ENCODE peak calls at places on chromosome 2, in five cellular contexts. G is pancreas, I is GM18507, H is NCI-H2171 treated with DMSO at 0.1 percent for 48 hours, Y is LHCN-M2. V is an unnamed sample.

GRCh38 chr2:2662037-2662846 is 331.2 kb upstream of the MYT1L start:
- DNase-seq in G (no peak), I (no peak), H (peak), Y (no peak), V (no peak)

GRCh38 chr2:41965886-41966285 is 81.9 kb upstream of the PKDCC start:
- DNase-seq in G (no peak), I (no peak), H (no peak), Y (peak), V (no peak)

GRCh38 chr2:152167070-152167469 is 8.5 kb downstream of the STAM2 start:
- DNase-seq in G (no peak), I (no peak), H (no peak), Y (peak), V (no peak)

GRCh38 chr2:205723174-205723573 is 40.9 kb downstream of the NRP2 start:
- DNase-seq in G (no peak), I (no peak), H (no peak), Y (no peak), V (no peak)

GRCh38 chr2:215361876-215362561 is 50.2 kb downstream of the ATIC start:
- DNase-seq in G (no peak), I (no peak), H (no peak), Y (no peak), V (no peak)

GRCh38 chr2:120765911-120766757 is 30.5 kb downstream of the GLI2 start:
- DNase-seq in G (peak), I (no peak), H (no peak), Y (peak), V (no peak)

GRCh38 chr2:123485056-123485455 is 540.0 kb upstream of the CNTNAP5 start:
- DNase-seq in G (no peak), I (no peak), H (no peak), Y (no peak), V (no peak)

GRCh38 chr2:168137510-168138180 is 109.8 kb downstream of the STK39 start:
- DNase-seq in G (no peak), I (no peak), H (no peak), Y (no peak), V (no peak)

GRCh38 chr2:234218261-234219180 is 168.0 kb downstream of the SPP2 start:
- DNase-seq in G (no peak), I (no peak), H (peak), Y (peak), V (no peak)

GRCh38 chr2:159557437-159558034 is 58.8 kb downstream of the BAZ2B start:
- DNase-seq in G (no peak), I (no peak), H (no peak), Y (no peak), V (no peak)

GRCh38 chr2:715038-715437 is 37.8 kb upstream of the TMEM18 start:
- DNase-seq in G (no peak), I (no peak), H (no peak), Y (no peak), V (no peak)